ENCODE peak calls at places on chromosomes 7 and 10, in ten cellular contexts. One of them, this sample, is unnamed.

GRCh38 chr7:120272261-120272895 is 597 bp upstream of the KCND2 start:
- DNase-seq in cardiac muscle cell: peak; percentile 70
- DNase-seq in GM23338: peak; percentile 92
- DNase-seq in thoracic aorta: no peak
- DNase-seq in body of pancreas: peak; percentile 28
- DNase-seq in DND-41: no peak
- DNase-seq in endothelial cell of umbilical vein: peak; percentile 49
- DNase-seq in Peyer's patch: no peak
- DNase-seq in hepatocyte: peak; percentile 67
- DNase-seq in stomach: no peak
- DNase-seq in this sample: no peak

GRCh38 chr10:37721100-37721499 is 136.3 kb downstream of the ZNF248 start:
- DNase-seq in cardiac muscle cell: no peak
- DNase-seq in GM23338: no peak
- DNase-seq in thoracic aorta: no peak
- DNase-seq in hepatocyte: no peak
- DNase-seq in DND-41: no peak
- DNase-seq in stomach: no peak
- DNase-seq in body of pancreas: no peak
- DNase-seq in Peyer's patch: no peak
- DNase-seq in endothelial cell of umbilical vein: no peak
- DNase-seq in this sample: no peak

GRCh38 chr10:110746254-110746826 is 102.2 kb downstream of the RBM20 start:
- DNase-seq in Peyer's patch: peak; percentile 45
- DNase-seq in DND-41: peak; percentile 41
- DNase-seq in cardiac muscle cell: peak; percentile 81
- DNase-seq in stomach: peak; percentile 71
- DNase-seq in thoracic aorta: no peak
- DNase-seq in GM23338: peak; percentile 85
- DNase-seq in hepatocyte: peak; percentile 85
- DNase-seq in body of pancreas: peak; percentile 88
- DNase-seq in endothelial cell of umbilical vein: peak; percentile 81
- DNase-seq in this sample: peak; percentile 66

GRCh38 chr10:44180321-44181154 is 204.4 kb downstream of the CXCL12 start:
- DNase-seq in stomach: no peak
- DNase-seq in thoracic aorta: no peak
- DNase-seq in Peyer's patch: no peak
- DNase-seq in GM23338: no peak
- DNase-seq in DND-41: no peak
- DNase-seq in cardiac muscle cell: no peak
- DNase-seq in hepatocyte: peak; percentile 41
- DNase-seq in endothelial cell of umbilical vein: no peak
- DNase-seq in body of pancreas: peak; percentile 30
- DNase-seq in this sample: no peak

GRCh38 chr10:110392860-110393732 is 88.4 kb upstream of the SMNDC1 start:
- DNase-seq in cardiac muscle cell: no peak
- DNase-seq in body of pancreas: peak; percentile 34
- DNase-seq in endothelial cell of umbilical vein: peak; percentile 90
- DNase-seq in thoracic aorta: no peak
- DNase-seq in GM23338: peak; percentile 11
- DNase-seq in hepatocyte: peak; percentile 73
- DNase-seq in stomach: no peak
- DNase-seq in DND-41: no peak
- DNase-seq in Peyer's patch: no peak
- DNase-seq in this sample: peak; percentile 61

GRCh38 chr7:143285454-143285756 is 647 bp downstream of the TMEM139 start:
- DNase-seq in Peyer's patch: no peak
- DNase-seq in body of pancreas: peak; percentile 44
- DNase-seq in stomach: no peak
- DNase-seq in DND-41: no peak
- DNase-seq in hepatocyte: no peak
- DNase-seq in thoracic aorta: no peak
- DNase-seq in cardiac muscle cell: no peak
- DNase-seq in endothelial cell of umbilical vein: no peak
- DNase-seq in GM23338: peak; percentile 39
- DNase-seq in this sample: no peak

GRCh38 chr7:157612664-157613561 is 276.1 kb downstream of the DNAJB6 start:
- DNase-seq in cardiac muscle cell: no peak
- DNase-seq in endothelial cell of umbilical vein: no peak
- DNase-seq in GM23338: peak; percentile 6
- DNase-seq in body of pancreas: peak; percentile 16
- DNase-seq in stomach: peak; percentile 40
- DNase-seq in hepatocyte: peak; percentile 34
- DNase-seq in DND-41: peak; percentile 75
- DNase-seq in thoracic aorta: no peak
- DNase-seq in Peyer's patch: peak; percentile 46
- DNase-seq in this sample: peak; percentile 28

GRCh38 chr7:155998328-155998691 is 186.0 kb upstream of the SHH start:
- DNase-seq in endothelial cell of umbilical vein: no peak
- DNase-seq in stomach: no peak
- DNase-seq in DND-41: peak; percentile 12
- DNase-seq in Peyer's patch: no peak
- DNase-seq in body of pancreas: no peak
- DNase-seq in GM23338: no peak
- DNase-seq in cardiac muscle cell: no peak
- DNase-seq in hepatocyte: no peak
- DNase-seq in thoracic aorta: no peak
- DNase-seq in this sample: peak; percentile 10

GRCh38 chr10:132522521-132523411 is 14.8 kb upstream of the INPP5A start:
- DNase-seq in GM23338: no peak
- DNase-seq in hepatocyte: no peak
- DNase-seq in cardiac muscle cell: no peak
- DNase-seq in Peyer's patch: no peak
- DNase-seq in body of pancreas: no peak
- DNase-seq in stomach: no peak
- DNase-seq in endothelial cell of umbilical vein: no peak
- DNase-seq in DND-41: no peak
- DNase-seq in thoracic aorta: peak; percentile 1
- DNase-seq in this sample: no peak

GRCh38 chr10:79188154-79188763 is 119.5 kb downstream of the ZMIZ1 start:
- DNase-seq in Peyer's patch: no peak
- DNase-seq in GM23338: no peak
- DNase-seq in stomach: no peak
- DNase-seq in thoracic aorta: no peak
- DNase-seq in body of pancreas: no peak
- DNase-seq in DND-41: no peak
- DNase-seq in endothelial cell of umbilical vein: no peak
- DNase-seq in hepatocyte: peak; percentile 56
- DNase-seq in cardiac muscle cell: no peak
- DNase-seq in this sample: no peak

GRCh38 chr7:30453859-30454258 is 24.7 kb downstream of the NOD1 start:
- DNase-seq in DND-41: no peak
- DNase-seq in stomach: no peak
- DNase-seq in hepatocyte: no peak
- DNase-seq in endothelial cell of umbilical vein: peak; percentile 44
- DNase-seq in body of pancreas: no peak
- DNase-seq in Peyer's patch: no peak
- DNase-seq in GM23338: no peak
- DNase-seq in thoracic aorta: no peak
- DNase-seq in cardiac muscle cell: no peak
- DNase-seq in this sample: no peak

GRCh38 chr7:55101359-55101758 is 82.5 kb downstream of the EGFR start:
- DNase-seq in stomach: peak; percentile 60
- DNase-seq in hepatocyte: no peak
- DNase-seq in thoracic aorta: no peak
- DNase-seq in endothelial cell of umbilical vein: no peak
- DNase-seq in cardiac muscle cell: no peak
- DNase-seq in Peyer's patch: no peak
- DNase-seq in DND-41: no peak
- DNase-seq in GM23338: no peak
- DNase-seq in body of pancreas: no peak
- DNase-seq in this sample: no peak

GRCh38 chr7:55107946-55108345 is 89.1 kb downstream of the EGFR start:
- DNase-seq in endothelial cell of umbilical vein: no peak
- DNase-seq in thoracic aorta: no peak
- DNase-seq in body of pancreas: no peak
- DNase-seq in hepatocyte: no peak
- DNase-seq in Peyer's patch: no peak
- DNase-seq in stomach: no peak
- DNase-seq in cardiac muscle cell: no peak
- DNase-seq in DND-41: no peak
- DNase-seq in GM23338: no peak
- DNase-seq in this sample: no peak

GRCh38 chr7:55104123-55104522 is 85.3 kb downstream of the EGFR start:
- DNase-seq in stomach: no peak
- DNase-seq in endothelial cell of umbilical vein: no peak
- DNase-seq in hepatocyte: no peak
- DNase-seq in Peyer's patch: no peak
- DNase-seq in body of pancreas: no peak
- DNase-seq in GM23338: no peak
- DNase-seq in thoracic aorta: no peak
- DNase-seq in cardiac muscle cell: no peak
- DNase-seq in DND-41: no peak
- DNase-seq in this sample: no peak

GRCh38 chr7:55105952-55106351 is 87.1 kb downstream of the EGFR start:
- DNase-seq in DND-41: no peak
- DNase-seq in stomach: no peak
- DNase-seq in thoracic aorta: no peak
- DNase-seq in body of pancreas: no peak
- DNase-seq in endothelial cell of umbilical vein: no peak
- DNase-seq in hepatocyte: no peak
- DNase-seq in Peyer's patch: no peak
- DNase-seq in GM23338: no peak
- DNase-seq in cardiac muscle cell: no peak
- DNase-seq in this sample: no peak

DNA sequence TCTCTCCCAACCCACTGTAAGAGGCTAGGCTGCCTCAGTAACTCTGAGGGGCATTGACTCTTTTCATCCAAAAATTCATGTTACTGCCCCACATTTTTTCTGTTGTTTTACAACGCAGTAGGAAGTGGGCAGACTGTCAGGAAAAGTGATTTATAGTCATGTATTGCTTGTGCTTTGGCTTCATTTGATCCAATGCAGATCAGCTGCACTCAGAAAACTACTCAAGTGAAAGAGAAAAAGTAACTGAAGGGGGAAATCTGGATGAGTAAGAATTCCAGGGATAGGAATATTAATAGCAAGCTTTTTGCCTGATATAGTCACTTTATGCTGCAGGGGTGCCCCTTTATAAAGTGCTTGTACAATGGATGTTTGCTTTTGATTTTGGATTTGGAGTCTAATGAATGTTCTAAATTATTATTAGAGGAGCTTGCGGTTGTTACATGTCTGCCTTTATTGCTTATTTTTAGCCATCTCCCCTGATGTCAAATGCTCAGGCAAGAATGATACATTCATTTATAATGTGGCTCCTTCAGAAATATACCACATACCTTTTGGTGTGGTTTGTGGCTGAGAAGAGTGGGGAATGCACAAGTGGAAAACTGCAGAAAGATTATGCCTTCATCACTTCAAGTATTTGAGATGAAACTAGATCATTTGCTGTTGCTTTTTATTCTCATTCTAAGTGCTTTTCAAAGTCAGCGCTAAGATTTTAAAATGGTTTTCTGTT is 86.1 kb downstream of the EGFR start:
- DNase-seq in thoracic aorta: no peak
- DNase-seq in DND-41: no peak
- DNase-seq in body of pancreas: no peak
- DNase-seq in cardiac muscle cell: no peak
- DNase-seq in Peyer's patch: no peak
- DNase-seq in endothelial cell of umbilical vein: no peak
- DNase-seq in stomach: no peak
- DNase-seq in hepatocyte: no peak
- DNase-seq in GM23338: no peak
- DNase-seq in this sample: no peak
- H3K4me1 ChIP-seq in thoracic aorta: peaks cover 10% of the 10 kb centered on the region
- H3K4me1 ChIP-seq in DND-41: no peaks in the 10 kb centered on the region
- H3K4me1 ChIP-seq in body of pancreas: peaks cover 35% of the 10 kb centered on the region
- H3K4me1 ChIP-seq in cardiac muscle cell: peaks cover 12% of the 10 kb centered on the region
- H3K4me1 ChIP-seq in Peyer's patch: no peaks in the 10 kb centered on the region
- H3K4me1 ChIP-seq in endothelial cell of umbilical vein: no peaks in the 10 kb centered on the region
- H3K4me1 ChIP-seq in stomach: peaks cover 21% of the 10 kb centered on the region
- H3K4me1 ChIP-seq in hepatocyte: peaks cover 52% of the 10 kb centered on the region
- H3K4me1 ChIP-seq in GM23338: peaks cover 27% of the 10 kb centered on the region
- H3K4me1 ChIP-seq in this sample: peaks cover 46% of the 10 kb centered on the region

DNA sequence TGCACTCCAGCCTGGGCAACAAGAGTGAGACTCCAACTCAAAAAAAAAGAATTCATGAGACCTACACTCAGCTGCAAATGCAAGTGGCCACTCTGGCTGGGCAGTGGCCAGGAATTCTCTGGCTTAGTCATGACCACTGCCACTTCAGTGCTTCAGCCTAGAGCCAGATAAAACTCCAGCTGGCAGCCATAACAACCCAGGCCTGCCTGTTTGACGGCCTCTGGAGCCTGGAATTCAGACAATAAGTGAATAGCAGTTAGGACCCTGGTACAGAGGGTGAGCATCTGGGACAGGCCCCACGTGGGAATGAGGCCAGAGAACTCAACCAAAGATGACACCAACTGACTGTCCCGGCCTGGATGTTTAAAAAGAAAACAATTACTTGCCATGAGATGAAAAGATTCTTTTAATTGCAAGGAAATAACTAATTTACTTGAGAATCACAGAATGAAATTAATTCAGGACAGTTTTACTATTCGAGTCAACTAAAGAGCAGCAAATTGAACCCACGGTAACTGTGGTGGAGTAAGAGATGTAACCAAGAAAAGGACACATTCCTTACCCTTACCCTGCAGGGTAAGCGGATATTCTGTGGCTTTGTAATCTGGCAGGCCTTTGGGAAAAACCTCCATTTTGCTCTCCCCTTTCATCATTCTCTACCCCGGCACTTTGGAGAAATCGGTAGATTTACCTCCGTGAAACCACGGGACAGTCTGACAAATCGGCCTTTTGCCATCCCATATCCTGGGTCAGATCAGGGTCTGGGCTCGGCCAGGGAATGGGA is 18.7 kb downstream of the RCC1L start:
- DNase-seq in endothelial cell of umbilical vein: peak; percentile 51
- DNase-seq in hepatocyte: no peak
- DNase-seq in body of pancreas: peak; percentile 25
- DNase-seq in DND-41: no peak
- DNase-seq in thoracic aorta: peak; percentile 56
- DNase-seq in Peyer's patch: no peak
- DNase-seq in stomach: no peak
- DNase-seq in cardiac muscle cell: no peak
- DNase-seq in GM23338: no peak
- DNase-seq in this sample: peak; percentile 91
- H3K36me3 ChIP-seq in endothelial cell of umbilical vein: peaks cover 31% of the 10 kb centered on the region
- H3K36me3 ChIP-seq in hepatocyte: no peaks in the 10 kb centered on the region
- H3K36me3 ChIP-seq in body of pancreas: peaks cover 13% of the 10 kb centered on the region
- H3K36me3 ChIP-seq in DND-41: peaks cover 83% of the 10 kb centered on the region
- H3K36me3 ChIP-seq in thoracic aorta: peaks cover 29% of the 10 kb centered on the region
- H3K36me3 ChIP-seq in Peyer's patch: no peaks in the 10 kb centered on the region
- H3K36me3 ChIP-seq in stomach: peaks cover 99% of the 10 kb centered on the region
- H3K36me3 ChIP-seq in cardiac muscle cell: peaks cover 37% of the 10 kb centered on the region
- H3K36me3 ChIP-seq in GM23338: peaks cover 16% of the 10 kb centered on the region
- H3K36me3 ChIP-seq in this sample: peaks cover 71% of the 10 kb centered on the region

GRCh38 chr7:130998993-130999602 is 265.1 kb upstream of the KLF14 start:
- DNase-seq in hepatocyte: no peak
- DNase-seq in thoracic aorta: no peak
- DNase-seq in DND-41: no peak
- DNase-seq in endothelial cell of umbilical vein: no peak
- DNase-seq in stomach: no peak
- DNase-seq in GM23338: no peak
- DNase-seq in body of pancreas: no peak
- DNase-seq in cardiac muscle cell: no peak
- DNase-seq in Peyer's patch: no peak
- DNase-seq in this sample: no peak
- H3K4me1 ChIP-seq in hepatocyte: peaks cover 30% of the 10 kb centered on the region
- H3K4me1 ChIP-seq in thoracic aorta: peaks cover 68% of the 10 kb centered on the region
- H3K4me1 ChIP-seq in DND-41: peaks cover 53% of the 10 kb centered on the region
- H3K4me1 ChIP-seq in endothelial cell of umbilical vein: peaks cover 14% of the 10 kb centered on the region
- H3K4me1 ChIP-seq in stomach: peaks cover 56% of the 10 kb centered on the region
- H3K4me1 ChIP-seq in GM23338: no peaks in the 10 kb centered on the region
- H3K4me1 ChIP-seq in body of pancreas: peaks cover 65% of the 10 kb centered on the region
- H3K4me1 ChIP-seq in cardiac muscle cell: no peaks in the 10 kb centered on the region
- H3K4me1 ChIP-seq in Peyer's patch: peaks cover 8% of the 10 kb centered on the region
- H3K4me1 ChIP-seq in this sample: peaks cover 61% of the 10 kb centered on the region

GRCh38 chr7:99042957-99043356 is 101.0 kb downstream of the SMURF1 start:
- DNase-seq in Peyer's patch: no peak
- DNase-seq in GM23338: no peak
- DNase-seq in endothelial cell of umbilical vein: peak; percentile 87
- DNase-seq in DND-41: no peak
- DNase-seq in cardiac muscle cell: no peak
- DNase-seq in body of pancreas: no peak
- DNase-seq in hepatocyte: no peak
- DNase-seq in thoracic aorta: no peak
- DNase-seq in stomach: no peak
- DNase-seq in this sample: no peak
- H3K36me3 ChIP-seq in Peyer's patch: no peaks in the 10 kb centered on the region
- H3K36me3 ChIP-seq in GM23338: peaks cover 28% of the 10 kb centered on the region
- H3K36me3 ChIP-seq in endothelial cell of umbilical vein: peaks cover 27% of the 10 kb centered on the region
- H3K36me3 ChIP-seq in DND-41: peaks cover 87% of the 10 kb centered on the region
- H3K36me3 ChIP-seq in cardiac muscle cell: peaks cover 54% of the 10 kb centered on the region
- H3K36me3 ChIP-seq in body of pancreas: no peaks in the 10 kb centered on the region
- H3K36me3 ChIP-seq in hepatocyte: no peaks in the 10 kb centered on the region
- H3K36me3 ChIP-seq in thoracic aorta: peaks cover 47% of the 10 kb centered on the region
- H3K36me3 ChIP-seq in stomach: peaks cover 97% of the 10 kb centered on the region
- H3K36me3 ChIP-seq in this sample: peaks cover 76% of the 10 kb centered on the region